ENCODE peak calls at places on chromosome 3, in four cellular contexts. L, U, Q and K are unnamed samples.

GRCh38 chr3:66397745-66398144 is 103.1 kb downstream of the LRIG1 start:
- DNase-seq in Q (peak), U (no peak), L (no peak), K (no peak)

GRCh38 chr3:8445861-8446260 is 55.8 kb upstream of the LMCD1 start:
- DNase-seq in U (no peak), L (peak), Q (no peak), K (no peak)

GRCh38 chr3:108153451-108153981 is 62.7 kb upstream of the CD47 start:
- DNase-seq in Q (peak), L (peak), U (peak), K (peak)

GRCh38 chr3:52532838-52533622 is 627 bp downstream of the NT5DC2 start:
- DNase-seq in U (no peak), Q (peak), L (peak), K (peak)

GRCh38 chr3:141659821-141660597 is 78.1 kb upstream of the RNF7 start:
- DNase-seq in Q (peak), L (peak), U (no peak), K (no peak)

GRCh38 chr3:173819368-173819767 is 421.8 kb downstream of the NLGN1 start:
- DNase-seq in L (no peak), Q (no peak), U (no peak), K (no peak)

GRCh38 chr3:122105626-122106025 is 50.5 kb downstream of the CD86 start:
- DNase-seq in L (peak), Q (no peak), U (no peak), K (no peak)

GRCh38 chr3:33278106-33278672 is 947 bp downstream of the FBXL2 start:
- DNase-seq in L (peak), U (no peak), Q (peak), K (no peak)

GRCh38 chr3:7520059-7520458 is 659.1 kb downstream of the GRM7 start:
- DNase-seq in Q (no peak), U (no peak), L (no peak), K (no peak)

GRCh38 chr3:72123908-72124441 is 339.0 kb upstream of the PROK2 start:
- DNase-seq in Q (no peak), L (peak), U (peak), K (no peak)

GRCh38 chr3:150309557-150309956 is 98.5 kb upstream of the TSC22D2 start:
- DNase-seq in L (peak), U (no peak), Q (no peak), K (no peak)

GRCh38 chr3:112900088-112900487 is 53.4 kb upstream of the CD200R1L start:
- DNase-seq in Q (no peak), L (no peak), U (no peak), K (no peak)

GRCh38 chr3:114308377-114308776 is 14.5 kb downstream of the TIGIT start:
- DNase-seq in U (no peak), L (no peak), Q (no peak), K (no peak)
- H3K9ac ChIP-seq in U (no peak), L (no peak), Q (no peak), K (no peak)

DNA sequence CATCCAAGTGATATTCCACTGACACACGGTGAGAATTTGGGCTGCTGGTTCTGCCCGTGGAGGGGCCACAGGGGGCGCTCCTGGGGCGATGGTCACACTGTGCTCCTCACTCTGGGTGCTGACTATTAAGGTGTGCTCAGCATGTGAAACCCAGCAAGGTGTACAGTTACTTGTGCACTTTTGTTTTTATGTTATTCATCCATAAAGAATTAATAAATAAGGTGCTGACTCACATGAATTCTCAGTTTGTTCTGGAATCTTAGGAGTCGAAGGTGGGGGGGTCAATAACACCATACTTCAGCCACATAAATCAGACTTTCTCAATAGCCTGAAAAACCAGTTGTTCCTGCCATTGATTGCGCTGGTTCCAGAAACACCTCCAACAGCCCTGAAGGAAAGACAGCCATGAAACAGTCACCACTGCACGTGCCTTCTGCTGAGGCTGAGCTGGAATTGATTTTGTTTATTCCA is 53.5 kb upstream of the SPATA12 start:
- DNase-seq in U (peak), Q (peak), L (peak), K (no peak)
- H3K4me3 ChIP-seq in U (no peak), Q (no peak), L (peak), K (no peak)

DNA sequence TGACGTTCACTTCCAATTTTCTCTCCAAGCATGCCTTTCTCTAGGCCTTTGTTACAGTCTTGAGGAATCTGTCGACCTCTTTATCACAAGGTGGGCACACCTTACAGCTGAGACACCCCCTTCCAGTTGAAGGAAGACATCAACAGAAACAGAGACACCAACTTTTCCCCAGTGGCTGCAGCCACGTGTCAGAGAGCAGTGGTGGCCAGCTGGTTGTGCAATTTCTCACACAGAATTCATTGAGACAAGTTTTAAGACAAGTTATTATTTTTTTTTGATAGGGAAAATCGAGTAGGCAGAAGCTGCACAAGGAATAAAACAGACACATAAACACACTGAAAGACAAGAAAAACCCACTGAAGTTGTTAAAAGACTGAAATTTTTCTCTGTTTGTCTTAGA is 436.7 kb upstream of the MDFIC2 start:
- DNase-seq in Q (no peak), L (no peak), U (no peak), K (no peak)
- H3K9ac ChIP-seq in Q (no peak), L (no peak), U (no peak), K (no peak)

GRCh38 chr3:159857840-159858239 is 130.8 kb upstream of the IL12A start:
- DNase-seq in U (no peak), Q (no peak), L (no peak), K (no peak)
- H3K4me3 ChIP-seq in U (no peak), Q (no peak), L (no peak), K (no peak)